ENCODE peak calls at places on chromosomes 2 and 18, in five cellular contexts. L, O, E, U and R are unnamed samples.

GRCh38 chr2:227617316-227618250 is at the start of gene SCYGR4:
- DNase-seq in L (no peak), O (no peak), E (no peak), U (no peak), R (no peak)

GRCh38 chr2:236238756-236239155 is 25.4 kb downstream of the ASB18 start:
- DNase-seq in L (no peak), O (no peak), E (no peak), U (no peak), R (no peak)

GRCh38 chr2:137202310-137202709 is 437.0 kb downstream of the THSD7B start:
- DNase-seq in L (no peak), O (no peak), E (no peak), U (no peak), R (no peak)

GRCh38 chr2:157264099-157264498 is 6.6 kb downstream of the GALNT5 start:
- DNase-seq in L (peak; percentile 45), O (no peak), E (no peak), U (no peak), R (no peak)

GRCh38 chr2:140567734-140568133 is 1563.1 kb downstream of the LRP1B start:
- DNase-seq in L (peak; percentile 47), O (no peak), E (no peak), U (no peak), R (no peak)

GRCh38 chr2:239246723-239247122 is 154.1 kb downstream of the HDAC4 start:
- DNase-seq in L (no peak), O (peak; percentile 66), E (no peak), U (peak; percentile 79), R (no peak)

GRCh38 chr18:61352611-61353010 is 19.4 kb downstream of the CDH20 start:
- DNase-seq in L (no peak), O (no peak), E (no peak), U (no peak), R (no peak)

GRCh38 chr18:27750014-27750413 is 426.9 kb downstream of the CDH2 start:
- DNase-seq in L (peak; percentile 86), O (no peak), E (peak; percentile 69), U (peak; percentile 33), R (no peak)

GRCh38 chr18:74518456-74519315 is 15.6 kb upstream of the CNDP1 start:
- DNase-seq in L (no peak), O (peak; percentile 45), E (no peak), U (no peak), R (no peak)

GRCh38 chr2:240919161-240919781 is 13.1 kb downstream of the CROCC2 start:
- DNase-seq in L (no peak), O (peak; percentile 32), E (no peak), U (no peak), R (peak; percentile 11)

GRCh38 chr2:23649285-23649684 is 264.3 kb downstream of the KLHL29 start:
- DNase-seq in L (no peak), O (no peak), E (no peak), U (no peak), R (no peak)

GRCh38 chr18:48545690-48546365 is 7.0 kb downstream of the CTIF start:
- DNase-seq in L (peak; percentile 74), O (no peak), E (peak; percentile 80), U (no peak), R (no peak)

GRCh38 chr2:18599509-18600254 is 10.3 kb upstream of the NT5C1B start:
- DNase-seq in L (peak; percentile 18), O (no peak), E (no peak), U (no peak), R (no peak)

GRCh38 chr18:8780227-8780626 is 74.9 kb downstream of the MTCL1 start:
- DNase-seq in L (no peak), O (peak; percentile 34), E (no peak), U (no peak), R (no peak)

GRCh38 chr2:13180729-13181128 is 464.0 kb downstream of the TRIB2 start:
- DNase-seq in L (no peak), O (no peak), E (no peak), U (no peak), R (no peak)

GRCh38 chr2:8514748-8515389 is 167.0 kb upstream of the ID2 start:
- DNase-seq in L (no peak), O (no peak), E (no peak), U (no peak), R (no peak)

GRCh38 chr2:234764378-234764777 is 187.4 kb upstream of the SH3BP4 start:
- DNase-seq in L (no peak), O (no peak), E (no peak), U (no peak), R (no peak)

GRCh38 chr2:205659922-205660321 is 22.4 kb upstream of the NRP2 start:
- DNase-seq in L (no peak), O (no peak), E (no peak), U (no peak), R (no peak)

GRCh38 chr2:149050188-149050587 is 11.7 kb downstream of the LYPD6B start:
- DNase-seq in L (peak; percentile 25), O (no peak), E (no peak), U (no peak), R (no peak)

DNA sequence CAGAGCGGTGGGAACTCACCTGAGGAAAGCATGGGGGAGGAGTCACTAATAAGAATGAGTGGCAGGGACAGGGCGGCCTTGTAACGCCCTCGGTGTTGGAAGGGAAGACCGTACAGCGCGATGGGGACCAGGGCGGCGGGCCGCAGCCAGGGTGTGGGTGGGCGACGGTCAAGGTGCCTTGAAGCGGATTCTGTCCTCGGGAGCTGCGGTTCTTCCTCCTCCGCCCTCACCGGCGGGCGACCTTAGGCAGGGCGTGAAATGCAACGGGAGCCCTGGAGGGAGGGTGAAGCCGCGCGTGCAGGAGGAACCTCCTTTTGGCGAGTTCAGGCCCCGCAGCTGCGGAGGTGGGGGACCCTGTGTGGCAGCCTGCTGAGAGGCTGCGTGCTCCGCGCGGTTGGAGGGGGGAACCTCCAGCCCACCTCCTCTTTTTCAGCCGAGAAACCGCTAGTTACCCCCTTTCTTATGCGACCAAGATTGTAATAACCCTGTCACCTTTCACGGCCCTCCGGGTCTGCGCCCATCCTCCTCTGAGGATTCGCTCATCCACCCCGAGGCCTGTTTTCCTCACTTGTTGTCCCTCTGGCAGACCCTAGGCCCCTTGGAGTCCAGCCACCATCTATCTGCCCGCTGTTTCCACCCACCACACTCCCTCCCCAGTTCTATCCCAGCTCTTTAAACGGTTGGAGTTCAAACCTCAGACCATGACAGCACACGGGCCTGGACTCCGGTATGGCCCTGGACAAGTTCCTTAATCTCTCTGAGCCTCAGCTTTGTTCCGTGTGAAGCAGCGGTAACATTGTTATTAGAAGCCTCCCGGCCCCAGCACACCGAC is 817 bp upstream of the RNU2-63P start:
- DNase-seq in L (peak; percentile 9), O (peak; percentile 85), E (peak; percentile 69), U (peak; percentile 63), R (no peak)
- TF ChIP-seq CTCF in L (no peak), O (no peak), E (no peak), U (no peak), R (no peak)

GRCh38 chr2:119253760-119254600 is 30.3 kb downstream of the STEAP3 start:
- DNase-seq in L (no peak), O (peak; percentile 18), E (no peak), U (no peak), R (no peak)

GRCh38 chr2:119251652-119252051 is 28.0 kb downstream of the STEAP3 start:
- DNase-seq in L (no peak), O (peak; percentile 5), E (no peak), U (no peak), R (no peak)

GRCh38 chr2:119250891-119251290 is 27.3 kb downstream of the STEAP3 start:
- DNase-seq in L (no peak), O (peak; percentile 37), E (no peak), U (no peak), R (no peak)

GRCh38 chr2:119253114-119253702 is 29.6 kb downstream of the STEAP3 start:
- DNase-seq in L (peak; percentile 57), O (no peak), E (no peak), U (peak; percentile 84), R (no peak)

DNA sequence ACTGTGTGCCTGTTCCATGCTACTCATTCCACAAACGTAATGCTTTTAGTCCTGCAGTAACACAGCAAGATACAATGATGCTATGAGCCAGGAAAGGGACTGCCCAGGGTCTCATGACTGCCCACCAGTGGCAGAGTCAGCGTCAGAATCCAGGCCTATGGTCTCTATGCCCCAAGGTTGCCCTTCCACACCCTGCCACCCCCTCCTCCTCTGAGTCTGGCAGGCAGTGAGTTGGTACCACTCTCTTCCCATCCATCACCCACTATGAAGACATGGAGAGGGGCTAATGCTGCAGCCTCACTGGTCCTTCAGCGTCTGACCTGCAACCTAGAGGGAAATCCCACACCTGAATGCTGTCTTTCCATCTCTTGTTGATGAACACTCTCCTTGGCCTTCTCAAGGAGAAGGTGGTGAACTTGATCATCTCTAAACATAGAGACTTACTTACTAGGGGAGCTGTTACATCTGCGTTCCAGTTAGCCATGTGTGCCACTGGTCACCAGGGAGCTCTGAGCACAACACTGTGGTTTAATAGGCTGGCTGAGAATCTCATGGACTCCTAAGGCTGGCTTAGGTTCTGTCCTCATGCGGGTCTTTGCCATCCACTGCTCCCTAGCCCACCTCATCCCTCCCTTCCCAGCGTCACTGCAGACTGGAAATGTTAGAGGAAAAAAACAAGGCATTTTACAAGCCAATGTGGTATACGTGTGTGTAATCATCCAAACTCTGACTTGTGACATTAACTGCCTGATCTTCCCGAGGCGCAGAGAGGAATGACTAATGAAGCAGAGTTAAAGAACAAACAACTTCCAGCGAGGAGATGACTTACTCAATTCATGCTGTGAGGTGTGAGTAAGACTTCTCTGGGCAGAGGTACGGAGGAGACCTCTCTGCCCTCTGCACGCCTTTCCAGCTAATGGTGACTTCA is 28.8 kb downstream of the STEAP3 start:
- DNase-seq in L (peak; percentile 98), O (peak; percentile 7), E (no peak), U (peak; percentile 99), R (no peak)
- TF ChIP-seq CTCF in L (no peak), O (no peak), E (no peak), U (no peak), R (no peak)

GRCh38 chr2:109215866-109216265 is 86.9 kb downstream of the SH3RF3 start:
- DNase-seq in L (no peak), O (no peak), E (no peak), U (no peak), R (no peak)

GRCh38 chr2:109217362-109218086 is 88.5 kb downstream of the SH3RF3 start:
- DNase-seq in L (peak; percentile 93), O (no peak), E (no peak), U (no peak), R (no peak)

GRCh38 chr2:109216332-109216731 is 87.3 kb downstream of the SH3RF3 start:
- DNase-seq in L (no peak), O (no peak), E (no peak), U (no peak), R (no peak)

GRCh38 chr2:109218087-109218791 is 89.2 kb downstream of the SH3RF3 start:
- DNase-seq in L (peak; percentile 73), O (no peak), E (no peak), U (no peak), R (no peak)

GRCh38 chr2:109218792-109219126 is 89.8 kb downstream of the SH3RF3 start:
- DNase-seq in L (no peak), O (no peak), E (no peak), U (no peak), R (no peak)
- TF ChIP-seq CTCF in L (no peak), O (no peak), E (no peak), U (no peak), R (no peak)

DNA sequence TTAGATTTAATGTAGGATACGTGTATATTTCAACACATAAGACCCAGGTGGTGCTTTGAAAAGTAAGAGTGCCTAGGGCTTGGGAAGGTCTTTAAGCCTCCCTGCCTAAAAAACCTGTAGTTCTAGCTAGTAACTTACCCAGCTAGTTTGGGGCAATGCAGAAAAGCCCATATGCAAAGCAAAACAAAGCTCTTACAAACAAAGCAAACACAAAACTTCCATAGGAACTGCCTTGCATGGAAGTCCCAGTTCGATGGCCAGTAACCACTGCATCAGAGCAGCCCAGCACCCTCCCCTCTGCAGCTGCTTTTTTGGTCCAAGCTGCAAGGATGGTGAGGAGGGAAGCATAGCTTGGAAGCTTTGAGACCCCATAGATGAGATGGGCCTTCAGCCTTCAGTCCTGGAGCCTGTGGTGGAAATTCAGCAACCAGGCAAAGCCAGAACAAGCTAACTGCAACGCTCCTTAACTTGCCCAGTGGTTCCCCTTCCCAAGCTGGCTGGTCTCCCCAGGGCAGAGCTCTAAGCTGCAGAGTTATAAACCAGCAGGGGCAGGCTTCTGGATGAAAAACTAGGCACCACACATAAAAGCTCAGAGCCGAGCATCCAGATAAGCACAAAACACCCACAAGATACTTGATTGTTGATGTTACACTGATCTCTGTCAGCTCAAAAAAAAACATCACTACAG is 16.2 kb downstream of the C2orf76 start:
- DNase-seq in L (no peak), O (no peak), E (peak; percentile 22), U (no peak), R (no peak)
- TF ChIP-seq CTCF in L (no peak), O (no peak), E (no peak), U (no peak), R (no peak)